ENCODE peak calls at places on chromosome 16, in ten cellular contexts. T, F, E, Y, I, K, J, S, D and U are unnamed samples.

GRCh38 chr16:73771676-73772075 is 524.9 kb upstream of the PSMD7 start:
- DNase-seq in T (no peak), F (no peak), E (no peak), Y (no peak), I (no peak), K (no peak), J (peak), S (no peak), D (no peak), U (no peak)

GRCh38 chr16:67865318-67865717 is 7.5 kb upstream of the EDC4 start:
- DNase-seq in T (no peak), F (peak), E (peak), Y (no peak), I (no peak), K (no peak), J (peak), S (no peak), D (peak), U (no peak)

GRCh38 chr16:6265956-6266355 is 1066.7 kb upstream of the RBFOX1 start:
- DNase-seq in T (no peak), F (no peak), E (no peak), Y (no peak), I (no peak), K (no peak), J (no peak), S (no peak), D (no peak), U (no peak)

GRCh38 chr16:4263504-4264436 is 9.1 kb downstream of the TFAP4 start:
- DNase-seq in T (peak), F (no peak), E (peak), Y (peak), I (peak), K (peak), J (peak), S (peak), D (peak), U (peak)

GRCh38 chr16:52482916-52483315 is 64.0 kb downstream of the TOX3 start:
- DNase-seq in T (no peak), F (no peak), E (no peak), Y (no peak), I (no peak), K (no peak), J (no peak), S (no peak), D (no peak), U (no peak)

GRCh38 chr16:23298290-23298689 is 3.8 kb upstream of the SCNN1B start:
- DNase-seq in T (no peak), F (no peak), E (no peak), Y (no peak), I (no peak), K (no peak), J (no peak), S (no peak), D (no peak), U (no peak)

GRCh38 chr16:54031107-54031760 is 255.4 kb downstream of the IRX3 start:
- DNase-seq in T (no peak), F (no peak), E (no peak), Y (no peak), I (no peak), K (no peak), J (peak), S (no peak), D (no peak), U (no peak)

GRCh38 chr16:57537194-57537505 is 779 bp upstream of the CCDC102A start:
- DNase-seq in T (no peak), F (no peak), E (no peak), Y (no peak), I (no peak), K (no peak), J (no peak), S (no peak), D (no peak), U (no peak)

GRCh38 chr16:50096791-50097190 is 31.0 kb downstream of the HEATR3 start:
- DNase-seq in T (no peak), F (no peak), E (no peak), Y (peak), I (no peak), K (no peak), J (peak), S (no peak), D (no peak), U (no peak)

GRCh38 chr16:79613009-79613408 is 12.5 kb upstream of the MAF start:
- DNase-seq in T (no peak), F (no peak), E (no peak), Y (no peak), I (no peak), K (no peak), J (peak), S (no peak), D (no peak), U (no peak)

GRCh38 chr16:11213373-11213772 is 42.6 kb downstream of the SOCS1 start:
- DNase-seq in T (no peak), F (no peak), E (no peak), Y (no peak), I (no peak), K (no peak), J (no peak), S (no peak), D (no peak), U (no peak)

GRCh38 chr16:35102780-35103403 is 1643.5 kb downstream of the TP53TG3F start:
- DNase-seq in T (no peak), F (peak), E (no peak), Y (no peak), I (no peak), K (no peak), J (no peak), S (no peak), D (no peak), U (no peak)

GRCh38 chr16:29812754-29813643 is 1.0 kb downstream of the PRRT2 start:
- DNase-seq in T (no peak), F (no peak), E (no peak), Y (no peak), I (no peak), K (no peak), J (no peak), S (no peak), D (no peak), U (no peak)

GRCh38 chr16:48232459-48233040 is 11.6 kb upstream of the LONP2 start:
- DNase-seq in T (no peak), F (no peak), E (no peak), Y (no peak), I (no peak), K (no peak), J (no peak), S (no peak), D (no peak), U (no peak)

GRCh38 chr16:68257906-68258800 is 6.2 kb upstream of the SLC7A6 start:
- DNase-seq in T (no peak), F (no peak), E (peak), Y (no peak), I (no peak), K (no peak), J (no peak), S (no peak), D (no peak), U (peak)

GRCh38 chr16:1932050-1933028 is 10.7 kb downstream of the MSRB1 start:
- DNase-seq in T (no peak), F (no peak), E (peak), Y (no peak), I (peak), K (no peak), J (no peak), S (no peak), D (peak), U (no peak)

GRCh38 chr16:47958726-47959125 is 197.1 kb downstream of the ABCC12 start:
- DNase-seq in T (no peak), F (no peak), E (no peak), Y (no peak), I (no peak), K (no peak), J (no peak), S (no peak), D (no peak), U (no peak)

GRCh38 chr16:85138825-85139627 is 26.8 kb upstream of the CIBAR2 start:
- DNase-seq in T (no peak), F (no peak), E (no peak), Y (no peak), I (no peak), K (no peak), J (no peak), S (no peak), D (no peak), U (no peak)

GRCh38 chr16:84048306-84048705 is 5.7 kb upstream of the SLC38A8 start:
- DNase-seq in T (no peak), F (no peak), E (peak), Y (no peak), I (no peak), K (no peak), J (no peak), S (no peak), D (peak), U (no peak)

GRCh38 chr16:67659675-67660563 is at the start of gene ACD:
- DNase-seq in T (peak), F (peak), E (peak), Y (peak), I (peak), K (peak), J (peak), S (peak), D (peak), U (peak)

GRCh38 chr16:69940676-69941075 is 10.5 kb upstream of the CLEC18A start:
- DNase-seq in T (no peak), F (no peak), E (no peak), Y (no peak), I (no peak), K (peak), J (no peak), S (no peak), D (no peak), U (no peak)

GRCh38 chr16:3187798-3188674 is at the start of gene OR1F1:
- DNase-seq in T (no peak), F (no peak), E (no peak), Y (no peak), I (peak), K (no peak), J (peak), S (no peak), D (peak), U (peak)

GRCh38 chr16:58614860-58615259 is 14.8 kb downstream of the CNOT1 start:
- DNase-seq in T (no peak), F (no peak), E (no peak), Y (no peak), I (no peak), K (no peak), J (no peak), S (no peak), D (no peak), U (no peak)
- TF ChIP-seq CTCF in T (no peak), F (no peak), E (no peak), Y (peak), I (no peak), K (no peak), J (no peak), S (no peak), D (no peak), U (no peak)

DNA sequence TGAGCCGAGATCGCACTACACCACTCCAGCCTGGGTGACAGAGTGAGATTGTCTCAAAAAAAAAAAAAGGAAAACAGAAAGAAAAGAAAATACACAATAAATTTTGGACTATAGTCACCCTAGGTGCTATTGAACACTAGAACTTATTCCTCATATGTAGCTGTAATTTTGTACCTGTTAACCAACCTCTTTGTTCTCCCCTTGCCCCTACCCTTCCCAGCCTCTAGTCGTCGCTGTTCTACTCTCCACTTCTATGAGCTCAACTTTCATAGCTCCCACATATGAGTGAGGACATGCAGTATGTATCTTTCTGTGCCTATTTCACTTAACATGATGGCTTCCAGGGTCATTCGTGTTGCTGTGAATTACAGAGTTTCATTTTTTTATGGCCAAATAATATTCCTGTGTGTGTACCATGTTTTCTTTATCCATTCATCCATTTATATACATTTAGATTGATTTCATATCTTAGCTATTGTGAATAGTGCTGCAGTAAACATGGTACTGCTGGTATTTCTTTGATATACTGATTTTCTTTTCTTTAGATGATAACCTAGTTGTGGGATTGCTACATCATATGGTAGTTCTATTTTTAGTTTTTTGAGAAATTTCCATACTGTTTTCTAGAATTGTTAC is 28.3 kb downstream of the VPS35L start:
- DNase-seq in T (no peak), F (no peak), E (peak), Y (peak), I (peak), K (no peak), J (peak), S (no peak), D (peak), U (peak)
- TF ChIP-seq CTCF in T (peak), F (peak), E (peak), Y (peak), I (peak), K (peak), J (peak), S (peak), D (peak), U (peak)

GRCh38 chr16:89257757-89258465 is 40.4 kb downstream of the ZNF778 start:
- DNase-seq in T (no peak), F (no peak), E (no peak), Y (no peak), I (no peak), K (no peak), J (no peak), S (no peak), D (no peak), U (no peak)

GRCh38 chr16:89256651-89257254 is 39.2 kb downstream of the ZNF778 start:
- DNase-seq in T (no peak), F (no peak), E (peak), Y (no peak), I (no peak), K (no peak), J (peak), S (no peak), D (peak), U (no peak)

GRCh38 chr16:89253548-89254287 is 36.2 kb downstream of the ZNF778 start:
- DNase-seq in T (no peak), F (no peak), E (no peak), Y (no peak), I (no peak), K (no peak), J (no peak), S (no peak), D (no peak), U (no peak)

GRCh38 chr16:89261691-89262563 is 44.4 kb downstream of the ZNF778 start:
- DNase-seq in T (no peak), F (no peak), E (no peak), Y (no peak), I (no peak), K (no peak), J (no peak), S (no peak), D (no peak), U (no peak)

GRCh38 chr16:89257281-89257731 is 39.8 kb downstream of the ZNF778 start:
- DNase-seq in T (no peak), F (no peak), E (no peak), Y (no peak), I (peak), K (no peak), J (peak), S (no peak), D (peak), U (no peak)
- TF ChIP-seq CTCF in T (no peak), F (no peak), E (no peak), Y (no peak), I (no peak), K (no peak), J (no peak), S (no peak), D (no peak), U (no peak)

GRCh38 chr16:8673611-8674412 is 605 bp upstream of the ABAT start:
- DNase-seq in T (peak), F (no peak), E (no peak), Y (no peak), I (no peak), K (no peak), J (no peak), S (no peak), D (no peak), U (no peak)
- TF ChIP-seq CTCF in T (no peak), F (no peak), E (no peak), Y (no peak), I (no peak), K (no peak), J (no peak), S (no peak), D (no peak), U (no peak)

GRCh38 chr16:9775994-9776393 is 406.2 kb downstream of the GRIN2A start:
- DNase-seq in T (no peak), F (no peak), E (no peak), Y (no peak), I (no peak), K (no peak), J (no peak), S (no peak), D (no peak), U (no peak)

DNA sequence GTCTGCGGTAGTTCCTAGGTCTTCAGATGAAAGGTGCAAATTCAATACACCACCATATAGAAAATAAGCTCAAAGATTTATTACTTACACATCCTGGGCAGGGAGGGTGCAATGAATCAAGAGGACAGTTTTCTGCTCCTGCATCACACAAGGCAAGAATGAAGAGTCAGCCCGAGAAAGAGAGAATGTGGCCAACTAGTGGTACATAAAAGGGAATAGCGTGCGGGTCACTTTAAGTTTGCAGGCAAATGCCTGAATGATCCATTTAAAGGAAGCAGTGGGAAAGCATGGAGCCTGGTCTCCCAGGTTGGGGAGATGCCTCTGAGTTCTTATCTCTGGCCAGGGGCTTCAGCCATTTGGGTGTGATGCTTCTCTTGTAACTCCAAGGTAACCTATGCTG is 403.3 kb downstream of the GRIN2A start:
- DNase-seq in T (no peak), F (no peak), E (no peak), Y (no peak), I (no peak), K (no peak), J (no peak), S (no peak), D (no peak), U (no peak)
- TF ChIP-seq CTCF in T (no peak), F (no peak), E (no peak), Y (no peak), I (no peak), K (no peak), J (no peak), S (no peak), D (no peak), U (no peak)